ENCODE peak calls at places on chromosome 21, in nine cellular contexts. Q, J, V, Y, L, I, F, E and N are unnamed samples.

GRCh38 chr21:33286076-33286475 is 19.9 kb downstream of the IL10RB start:
- ATAC-seq in I (no peak), Q (no peak), E (no peak), Y (peak), L (no peak), J (no peak), F (no peak), V (peak), N (no peak)

GRCh38 chr21:30979054-30979453 is 59.2 kb downstream of the KRTAP19-8 start:
- ATAC-seq in F (peak), I (no peak), V (no peak), E (no peak), L (peak), Y (no peak), J (no peak), Q (no peak), N (no peak)

GRCh38 chr21:25507522-25507921 is 99.8 kb downstream of the MRPL39 start:
- ATAC-seq in I (no peak), Q (no peak), V (no peak), J (no peak), E (no peak), Y (no peak), L (peak), F (no peak), N (no peak)

GRCh38 chr21:46667735-46668380 is 32.4 kb downstream of the PRMT2 start:
- ATAC-seq in E (peak), V (peak), F (peak), Y (peak), J (peak), I (peak), Q (no peak), L (peak), N (no peak)

GRCh38 chr21:38243732-38244406 is 12.9 kb upstream of the KCNJ15 start:
- ATAC-seq in F (peak), Y (no peak), J (no peak), I (no peak), E (peak), L (peak), Q (no peak), V (no peak), N (no peak)

GRCh38 chr21:36811762-36812161 is 112.8 kb downstream of the SIM2 start:
- ATAC-seq in Y (no peak), L (no peak), F (no peak), V (no peak), I (no peak), J (no peak), Q (no peak), E (no peak), N (no peak)

GRCh38 chr21:46489162-46489663 is 30.5 kb downstream of the DIP2A start:
- ATAC-seq in Q (no peak), V (no peak), E (no peak), L (peak), F (no peak), I (no peak), Y (no peak), J (peak), N (no peak)

GRCh38 chr21:28779914-28780313 is 212.8 kb downstream of the LTN1 start:
- ATAC-seq in L (no peak), Y (no peak), I (no peak), E (no peak), Q (no peak), V (no peak), F (no peak), J (no peak), N (no peak)

GRCh38 chr21:45768741-45769049 is 125.2 kb downstream of the PCBP3 start:
- ATAC-seq in F (peak), J (no peak), L (no peak), V (no peak), Q (no peak), Y (no peak), E (no peak), I (peak), N (no peak)

GRCh38 chr21:37700641-37701202 is 215.5 kb downstream of the KCNJ6 start:
- ATAC-seq in Q (no peak), I (peak), Y (peak), F (peak), L (peak), V (peak), E (peak), J (peak), N (peak)

GRCh38 chr21:45930231-45930760 is 51.3 kb upstream of the COL6A1 start:
- ATAC-seq in I (no peak), Q (no peak), Y (no peak), L (no peak), E (no peak), J (no peak), F (no peak), V (no peak), N (no peak)

GRCh38 chr21:39115659-39116235 is 67.5 kb downstream of the PSMG1 start:
- ATAC-seq in V (no peak), E (no peak), F (no peak), L (no peak), Q (no peak), J (no peak), Y (no peak), I (peak), N (no peak)

GRCh38 chr21:34362136-34362444 is 1.7 kb upstream of the KCNE2 start:
- ATAC-seq in E (peak), Y (no peak), Q (peak), F (peak), V (peak), I (peak), L (peak), J (no peak), N (no peak)

GRCh38 chr21:17900281-17900989 is 81.3 kb upstream of the C21orf91 start:
- ATAC-seq in V (no peak), L (no peak), E (no peak), Y (peak), J (peak), I (peak), Q (no peak), F (no peak), N (no peak)